ENCODE peak calls at places on chromosomes 7 and 10, in eight cellular contexts. Y is heart right ventricle; N is CD4-positive, alpha-beta T cell; B is mesenchymal stem cell; M is A549; F is esophagus squamous epithelium; U is Panc1; R is OCI-LY7. D is an unnamed sample.

GRCh38 chr10:119614686-119615085 is 17.9 kb upstream of the TIAL1 start:
- DNase-seq in Y (no peak), N (no peak), B (no peak), M (no peak), F (no peak), U (no peak), R (no peak), D (peak; percentile 45)

GRCh38 chr10:14573666-14574261 is 200.9 kb downstream of the FAM107B start:
- DNase-seq in Y (no peak), N (no peak), B (peak; percentile 88), M (peak; percentile 81), F (no peak), U (peak; percentile 86), R (no peak), D (no peak)

GRCh38 chr10:129759214-129760002 is 204.7 kb downstream of the EBF3 start:
- DNase-seq in Y (no peak), N (no peak), B (no peak), M (no peak), F (no peak), U (no peak), R (no peak), D (peak; percentile 55)

GRCh38 chr10:81872206-81872605 is 2.8 kb upstream of the NRG3 start:
- DNase-seq in Y (no peak), N (no peak), B (peak; percentile 22), M (no peak), F (no peak), U (no peak), R (no peak), D (no peak)

GRCh38 chr10:103120977-103121735 is 71.9 kb downstream of the NT5C2 start:
- DNase-seq in Y (no peak), N (no peak), B (peak; percentile 25), M (no peak), F (no peak), U (no peak), R (no peak), D (no peak)

GRCh38 chr7:5422324-5423271 is 1.0 kb downstream of the TNRC18 start:
- DNase-seq in Y (no peak), N (no peak), B (peak; percentile 37), M (no peak), F (no peak), U (no peak), R (peak; percentile 41), D (peak; percentile 81)

GRCh38 chr10:88428442-88428841 is 154.7 kb downstream of the RNLS start:
- DNase-seq in Y (no peak), N (no peak), B (peak; percentile 42), M (peak; percentile 60), F (no peak), U (no peak), R (no peak), D (no peak)

GRCh38 chr10:108132303-108132702 is 967.8 kb upstream of the SORCS1 start:
- DNase-seq in Y (no peak), N (no peak), B (no peak), M (no peak), F (no peak), U (no peak), R (no peak), D (no peak)

GRCh38 chr7:98616381-98617050 is 569 bp upstream of the NPTX2 start:
- DNase-seq in Y (no peak), N (no peak), B (no peak), M (no peak), F (no peak), U (no peak), R (no peak), D (no peak)

GRCh38 chr10:78972947-78973900 is 95.5 kb upstream of the ZMIZ1 start:
- DNase-seq in Y (peak; percentile 83), N (peak; percentile 53), B (peak; percentile 99), M (peak; percentile 93), F (no peak), U (peak; percentile 70), R (peak; percentile 88), D (peak; percentile 89)

GRCh38 chr7:16202298-16202697 is 219.0 kb downstream of the CRPPA start:
- DNase-seq in Y (no peak), N (no peak), B (no peak), M (no peak), F (no peak), U (no peak), R (no peak), D (no peak)

GRCh38 chr10:94403034-94403822 is 887 bp downstream of the TBC1D12 start:
- DNase-seq in Y (peak; percentile 64), N (no peak), B (peak; percentile 88), M (peak; percentile 75), F (peak; percentile 26), U (no peak), R (peak; percentile 76), D (peak; percentile 90)

GRCh38 chr10:19845963-19846362 is 29.7 kb downstream of the PLXDC2 start:
- DNase-seq in Y (no peak), N (no peak), B (no peak), M (no peak), F (no peak), U (no peak), R (no peak), D (no peak)

GRCh38 chr10:101725843-101726242 is 30.9 kb upstream of the FBXW4 start:
- DNase-seq in Y (no peak), N (no peak), B (no peak), M (no peak), F (no peak), U (no peak), R (no peak), D (no peak)

GRCh38 chr7:16353226-16353625 is 68.1 kb downstream of the CRPPA start:
- DNase-seq in Y (no peak), N (no peak), B (no peak), M (no peak), F (no peak), U (no peak), R (no peak), D (no peak)

GRCh38 chr7:36265720-36266119 is 112.7 kb downstream of the EEPD1 start:
- DNase-seq in Y (no peak), N (no peak), B (peak; percentile 22), M (no peak), F (no peak), U (no peak), R (no peak), D (no peak)

GRCh38 chr10:12720217-12720981 is 281.1 kb downstream of the CCDC3 start:
- DNase-seq in Y (peak; percentile 63), N (no peak), B (peak; percentile 89), M (peak; percentile 92), F (no peak), U (no peak), R (no peak), D (no peak)

DNA sequence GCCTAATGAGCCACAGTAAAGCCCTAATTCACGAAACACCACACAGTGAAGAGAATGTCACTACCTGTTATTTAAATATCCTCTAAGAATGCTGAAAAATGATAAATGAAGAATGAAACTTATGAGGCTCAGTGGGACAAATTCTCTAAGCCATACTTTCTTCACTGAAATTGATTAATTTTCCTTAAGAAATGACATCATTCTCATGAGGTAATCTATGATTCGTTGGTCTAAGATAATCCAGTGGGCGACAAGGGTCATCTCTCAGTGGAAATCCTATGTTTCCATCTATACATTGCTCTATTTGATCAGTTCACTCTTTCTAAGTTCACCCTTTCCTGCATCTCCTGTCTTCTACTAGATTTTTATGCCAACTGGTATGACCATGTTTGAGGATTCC is 330.4 kb upstream of the ANKRD30A start:
- DNase-seq in Y (no peak), N (no peak), B (no peak), M (no peak), F (no peak), U (no peak), R (no peak), D (no peak)
- H3K9me3 ChIP-seq in Y (no peaks in the 10 kb centered on the region), N (no peaks in the 10 kb centered on the region), B (no peaks in the 10 kb centered on the region), M (no peaks in the 10 kb centered on the region), F (no peaks in the 10 kb centered on the region), U (no peaks in the 10 kb centered on the region), R (no peaks in the 10 kb centered on the region), D (no peaks in the 10 kb centered on the region)

DNA sequence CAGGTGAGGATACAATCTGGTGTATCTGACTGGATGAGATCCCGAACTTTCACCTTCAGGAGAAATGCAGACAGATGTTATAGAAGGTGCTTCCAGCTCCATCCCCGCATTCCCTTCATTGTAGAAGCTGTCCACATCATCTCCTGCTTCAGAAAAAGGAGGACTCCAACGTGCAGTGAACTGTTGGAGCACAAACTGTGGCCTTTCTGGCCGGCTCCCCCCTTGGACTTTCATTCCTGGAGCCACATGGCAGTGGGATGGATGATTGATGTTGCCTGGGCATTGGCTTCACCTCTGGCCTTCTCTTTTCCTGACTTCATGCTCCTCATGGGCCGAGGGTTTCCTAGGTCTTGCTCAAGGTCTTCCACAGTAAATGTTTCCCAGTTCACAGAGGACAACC is 29.6 kb upstream of the ZNF273 start:
- DNase-seq in Y (no peak), N (no peak), B (no peak), M (no peak), F (no peak), U (no peak), R (no peak), D (no peak)
- H3K9me3 ChIP-seq in Y (no peaks in the 10 kb centered on the region), N (no peaks in the 10 kb centered on the region), B (peaks cover 13% of the 10 kb centered on the region), M (peaks cover 8% of the 10 kb centered on the region), F (no peaks in the 10 kb centered on the region), U (no peaks in the 10 kb centered on the region), R (no peaks in the 10 kb centered on the region), D (no peaks in the 10 kb centered on the region)

DNA sequence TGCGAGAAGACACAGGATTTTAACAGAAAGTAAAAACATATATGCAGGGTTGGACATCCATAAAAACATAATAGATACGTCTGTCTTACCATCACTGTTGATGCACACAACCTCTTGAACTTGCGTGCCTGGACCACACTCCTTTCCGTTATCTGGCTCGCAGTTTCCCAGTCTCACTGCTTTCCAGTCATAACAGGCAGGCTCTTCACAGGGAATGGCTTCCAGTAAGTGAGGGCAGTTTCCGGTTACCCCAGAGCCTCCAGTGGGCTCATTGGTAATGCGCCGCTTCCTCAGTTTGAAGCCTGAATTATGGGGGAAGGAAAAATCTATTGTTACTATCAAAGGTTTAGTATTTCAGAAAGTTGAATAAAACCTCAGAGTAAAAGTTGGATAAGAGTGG is 290.7 kb downstream of the THSD7A start:
- DNase-seq in Y (no peak), N (no peak), B (peak; percentile 66), M (no peak), F (no peak), U (no peak), R (no peak), D (no peak)
- H3K9me3 ChIP-seq in Y (peaks cover 8% of the 10 kb centered on the region), N (no peaks in the 10 kb centered on the region), B (peaks cover 15% of the 10 kb centered on the region), M (peaks cover 8% of the 10 kb centered on the region), F (no peaks in the 10 kb centered on the region), U (peaks cover 8% of the 10 kb centered on the region), R (no peaks in the 10 kb centered on the region), D (peaks cover 12% of the 10 kb centered on the region)

DNA sequence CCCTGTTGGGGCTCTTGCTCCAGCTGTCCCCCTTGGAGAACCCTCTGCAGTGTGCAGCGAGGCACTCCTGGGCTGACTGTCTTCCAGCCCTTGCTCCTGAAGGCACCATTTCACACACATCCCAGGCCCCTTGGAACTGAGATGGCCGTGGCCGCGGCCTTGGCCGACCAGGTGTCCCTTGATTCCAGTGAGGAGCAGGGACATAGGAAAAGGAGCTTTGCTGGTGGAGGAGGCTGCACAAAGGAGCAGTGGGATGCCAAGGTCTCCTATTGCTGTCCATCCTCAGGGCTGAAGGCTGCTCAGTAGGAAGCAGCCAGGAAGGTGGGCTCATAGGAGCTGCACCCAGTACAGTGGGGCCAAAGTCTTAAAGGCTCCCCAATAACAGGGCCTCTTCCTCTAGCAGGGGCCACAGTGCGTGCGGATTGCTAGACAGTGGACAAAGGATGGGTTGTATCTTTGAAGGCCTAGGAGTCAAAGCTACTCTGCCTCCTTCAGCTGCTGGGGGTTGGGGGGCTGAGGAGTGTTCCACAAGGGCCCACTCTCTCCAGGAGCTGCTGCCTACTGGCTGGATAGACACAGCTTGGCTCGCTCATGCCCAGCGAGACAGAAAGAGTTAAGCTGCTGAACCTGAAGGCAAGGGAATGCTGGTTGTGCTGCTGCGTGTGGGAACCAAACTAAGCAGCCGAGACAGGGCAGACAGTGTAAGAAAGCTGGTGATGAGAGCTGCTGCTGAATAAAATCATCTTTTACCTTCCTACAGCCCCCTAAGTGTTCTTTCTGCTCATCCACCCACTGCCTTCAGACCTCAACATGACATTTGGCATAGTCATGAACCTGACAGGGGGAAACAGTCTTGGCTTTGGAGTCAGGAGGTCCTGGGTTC is 891.9 kb upstream of the ZNF722 start:
- DNase-seq in Y (no peak), N (no peak), B (no peak), M (no peak), F (no peak), U (no peak), R (no peak), D (no peak)
- H3K9me3 ChIP-seq in Y (peaks cover 44% of the 10 kb centered on the region), N (peaks cover 5% of the 10 kb centered on the region), B (peaks cover 58% of the 10 kb centered on the region), M (peaks cover 22% of the 10 kb centered on the region), F (peaks cover 14% of the 10 kb centered on the region), U (no peaks in the 10 kb centered on the region), R (no peaks in the 10 kb centered on the region), D (peaks cover 4% of the 10 kb centered on the region)